ENCODE peak calls at places on chromosomes 4 and X, in ten cellular contexts. N is body of pancreas, C is suprapubic skin, K is tibial artery, Z is IMR-90, U is astrocyte of the cerebellum, P is fibroblast of mammary gland, M is GM12865, G is BJ, D is heart left ventricle. I is an unnamed sample.

GRCh38 chr4:36224969-36225903 is 19.1 kb downstream of the ARAP2 start:
- DNase-seq in Z (no peak), C (no peak), D (no peak), N (peak), U (no peak), P (no peak), K (no peak), G (no peak), M (no peak), I (no peak)

GRCh38 chr4:168221298-168221697 is 97.3 kb downstream of the DDX60 start:
- DNase-seq in U (peak), P (peak), G (peak), K (no peak), Z (peak), N (peak), C (no peak), D (no peak), M (no peak), I (peak)

GRCh38 chrX:129665916-129666644 is 11.3 kb upstream of the APLN start:
- DNase-seq in P (peak), C (no peak), D (no peak), U (peak), N (no peak), Z (peak), M (no peak), G (peak), K (no peak), I (peak)

GRCh38 chr4:148831945-148832344 is 389.7 kb upstream of the NR3C2 start:
- DNase-seq in C (no peak), M (no peak), K (no peak), Z (peak), D (no peak), G (peak), N (no peak), P (peak), U (peak), I (peak)

GRCh38 chr4:4394644-4395043 is 7.7 kb downstream of the NSG1 start:
- DNase-seq in N (no peak), P (peak), C (no peak), D (no peak), Z (peak), M (no peak), G (no peak), U (no peak), K (no peak), I (no peak)

GRCh38 chr4:73780243-73780642 is 39.9 kb downstream of the CXCL8 start:
- DNase-seq in C (no peak), N (no peak), P (no peak), M (no peak), K (no peak), G (no peak), U (no peak), Z (no peak), D (no peak), I (no peak)

GRCh38 chr4:123749408-123749807 is 352.8 kb downstream of the SPRY1 start:
- DNase-seq in U (no peak), C (no peak), K (peak), D (peak), M (no peak), G (no peak), P (no peak), Z (no peak), N (no peak), I (no peak)

GRCh38 chrX:40175416-40176255 is 77.9 kb upstream of the BCOR start:
- DNase-seq in D (peak), Z (no peak), M (peak), G (no peak), C (peak), K (peak), N (peak), U (no peak), P (peak), I (no peak)

GRCh38 chrX:24097741-24098140 is 43.0 kb downstream of the EIF2S3 start:
- DNase-seq in M (no peak), G (no peak), N (no peak), P (peak), K (no peak), U (peak), Z (peak), C (no peak), D (no peak), I (peak)

GRCh38 chr4:69781458-69782418 is 21.3 kb upstream of the SULT1B1 start:
- DNase-seq in U (no peak), N (no peak), G (no peak), M (no peak), D (no peak), Z (no peak), P (no peak), C (no peak), K (no peak), I (no peak)

GRCh38 chrX:261167-261857 is 19.9 kb upstream of the PLCXD1 start:
- DNase-seq in M (no peak), U (no peak), P (peak), C (no peak), N (no peak), D (no peak), G (no peak), K (no peak), Z (peak), I (no peak)

GRCh38 chr4:63717384-63717783 is 691.9 kb downstream of the TECRL start:
- DNase-seq in N (no peak), D (no peak), K (no peak), U (peak), G (no peak), M (peak), Z (no peak), P (no peak), C (no peak), I (no peak)

GRCh38 chr4:7978489-7978888 is 38.8 kb upstream of the AFAP1 start:
- DNase-seq in Z (no peak), U (no peak), N (no peak), P (no peak), K (no peak), C (no peak), D (peak), G (no peak), M (no peak), I (no peak)

GRCh38 chrX:123860506-123860840 is 620 bp downstream of the XIAP start:
- DNase-seq in D (no peak), P (no peak), N (no peak), K (no peak), G (no peak), M (peak), U (no peak), C (no peak), Z (no peak), I (peak)

GRCh38 chr4:140047017-140047640 is 106.9 kb downstream of the MAML3 start:
- DNase-seq in G (no peak), M (no peak), N (peak), K (peak), Z (no peak), D (peak), P (peak), U (peak), C (no peak), I (no peak)

GRCh38 chr4:123997116-123997515 is 600.5 kb downstream of the SPRY1 start:
- DNase-seq in K (no peak), N (no peak), Z (no peak), D (no peak), M (no peak), P (no peak), G (no peak), C (no peak), U (no peak), I (no peak)

GRCh38 chr4:94974773-94975172 is 217.0 kb downstream of the BMPR1B start:
- DNase-seq in Z (peak), C (no peak), M (no peak), U (peak), D (no peak), P (peak), K (no peak), G (no peak), N (no peak), I (peak)

GRCh38 chr4:124105212-124105611 is 607.3 kb downstream of the ANKRD50 start:
- DNase-seq in K (no peak), D (no peak), Z (peak), M (no peak), U (no peak), N (no peak), C (no peak), G (no peak), P (peak), I (peak)

GRCh38 chr4:185127021-185127925 is 15.8 kb upstream of the SLC25A4 start:
- DNase-seq in Z (no peak), G (no peak), P (no peak), N (peak), K (no peak), M (no peak), U (no peak), D (peak), C (no peak), I (no peak)

GRCh38 chr4:13218316-13218958 is 265.7 kb downstream of the RAB28 start:
- DNase-seq in K (no peak), N (no peak), D (no peak), Z (no peak), C (no peak), P (no peak), U (no peak), G (no peak), M (no peak), I (no peak)

GRCh38 chr4:65668201-65669007 is 1.9 kb downstream of the EPHA5 start:
- DNase-seq in G (no peak), C (peak), Z (no peak), U (peak), M (no peak), P (peak), N (peak), D (peak), K (peak), I (peak)

GRCh38 chr4:8841678-8842268 is 29.9 kb downstream of the HMX1 start:
- DNase-seq in C (peak), K (no peak), U (no peak), N (no peak), Z (no peak), D (no peak), G (no peak), P (no peak), M (no peak), I (no peak)

GRCh38 chr4:30865676-30866075 is 145.5 kb downstream of the PCDH7 start:
- DNase-seq in Z (peak), D (no peak), N (no peak), C (no peak), U (no peak), P (peak), G (no peak), M (no peak), K (no peak), I (no peak)

GRCh38 chrX:151042852-151043251 is 59.7 kb downstream of the HMGB3 start:
- DNase-seq in G (no peak), P (no peak), D (no peak), U (no peak), K (no peak), Z (no peak), M (no peak), N (no peak), C (no peak), I (no peak)

GRCh38 chr4:26085581-26085980 is 171.6 kb downstream of the SMIM20 start:
- DNase-seq in Z (no peak), G (no peak), D (no peak), C (no peak), U (no peak), P (no peak), N (no peak), K (no peak), M (no peak), I (no peak)

GRCh38 chr4:158914178-158914577 is 145.4 kb downstream of the FNIP2 start:
- DNase-seq in G (peak), K (no peak), U (peak), N (no peak), M (no peak), D (no peak), Z (peak), C (no peak), P (peak), I (peak)

GRCh38 chr4:137124278-137124932 is 407.9 kb downstream of the PCDH18 start:
- DNase-seq in U (peak), N (peak), Z (peak), C (no peak), M (peak), G (peak), K (no peak), P (peak), D (no peak), I (peak)

GRCh38 chrX:51420610-51421009 is 75.8 kb downstream of the NUDT11 start:
- DNase-seq in N (no peak), G (no peak), M (peak), U (peak), C (no peak), K (no peak), D (no peak), Z (peak), P (peak), I (peak)

GRCh38 chr4:21869978-21870745 is 78.4 kb downstream of the KCNIP4 start:
- DNase-seq in D (no peak), K (no peak), M (no peak), U (no peak), P (no peak), G (no peak), C (no peak), Z (no peak), N (no peak), I (no peak)

GRCh38 chr4:42282081-42282901 is 115.0 kb upstream of the SHISA3 start:
- DNase-seq in G (no peak), D (no peak), U (peak), P (peak), Z (peak), N (peak), M (peak), K (no peak), C (no peak), I (peak)

GRCh38 chr4:99540287-99540939 is 23.4 kb downstream of the TRMT10A start:
- DNase-seq in K (no peak), G (no peak), D (no peak), C (no peak), U (no peak), M (no peak), Z (no peak), P (no peak), N (no peak), I (no peak)

GRCh38 chr4:54255881-54256280 is 26.8 kb downstream of the PDGFRA start:
- DNase-seq in G (no peak), N (no peak), P (peak), K (no peak), Z (peak), C (no peak), U (no peak), M (no peak), D (no peak), I (peak)

GRCh38 chr4:113837397-113837796 is 75.9 kb upstream of the CAMK2D start:
- DNase-seq in N (no peak), Z (peak), C (no peak), G (peak), M (peak), P (peak), U (peak), K (no peak), D (no peak), I (peak)

GRCh38 chr4:15649914-15650545 is 5.1 kb downstream of the FBXL5 start:
- DNase-seq in D (no peak), Z (peak), C (no peak), G (no peak), N (peak), M (peak), U (no peak), K (no peak), P (peak), I (peak)

GRCh38 chr4:2135083-2135482 is 76.0 kb downstream of the NAT8L start:
- DNase-seq in N (no peak), G (no peak), D (no peak), M (peak), P (peak), U (peak), C (no peak), Z (peak), K (no peak), I (peak)

GRCh38 chrX:13090261-13091110 is 46.1 kb upstream of the FAM9C start:
- DNase-seq in M (peak), U (no peak), G (no peak), D (no peak), P (no peak), N (no peak), K (no peak), Z (peak), C (no peak), I (no peak)

GRCh38 chrX:13092455-13092941 is 48.1 kb upstream of the FAM9C start:
- DNase-seq in D (no peak), N (peak), K (no peak), Z (no peak), P (no peak), G (no peak), U (no peak), M (peak), C (no peak), I (no peak)

GRCh38 chrX:13093489-13094140 is 49.2 kb upstream of the FAM9C start:
- DNase-seq in G (no peak), N (no peak), D (no peak), K (no peak), U (no peak), P (no peak), C (no peak), Z (no peak), M (peak), I (no peak)

GRCh38 chrX:13088155-13088485 is 43.7 kb upstream of the FAM9C start:
- DNase-seq in Z (no peak), P (no peak), U (no peak), N (no peak), M (peak), D (no peak), K (no peak), C (no peak), G (no peak), I (no peak)

DNA sequence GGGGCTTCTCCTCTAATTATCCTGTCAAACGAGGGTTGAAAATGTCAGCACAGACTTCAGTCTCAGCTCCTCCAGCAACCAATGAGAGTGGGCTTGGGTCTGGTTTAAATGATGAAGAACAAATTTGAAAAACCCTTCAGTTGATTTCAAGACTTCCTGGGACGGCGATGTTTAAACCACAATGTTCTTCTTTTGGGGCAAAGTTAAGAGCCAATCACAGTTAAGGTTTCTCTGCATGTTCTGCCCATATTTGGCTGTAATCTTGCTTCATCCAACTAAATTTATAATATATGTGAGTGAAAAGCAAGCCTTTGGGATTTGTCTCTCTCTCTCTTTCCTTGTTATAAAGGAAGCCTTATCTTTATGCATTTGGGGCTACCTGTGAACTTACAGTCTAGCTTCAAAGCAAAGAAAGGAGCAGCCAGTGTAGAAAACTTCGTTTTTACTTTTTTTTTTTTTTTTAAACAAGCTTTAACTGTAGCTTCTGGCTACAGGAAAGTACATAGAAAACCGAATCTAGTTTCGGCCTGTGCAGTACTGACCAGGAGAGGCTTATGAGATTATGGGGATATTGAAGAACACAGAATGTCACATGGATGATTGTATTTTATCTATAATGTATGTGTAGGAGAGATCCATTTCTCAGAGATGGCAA is 46.8 kb upstream of the FAM9C start:
- DNase-seq in U (no peak), Z (no peak), M (peak), G (no peak), K (no peak), C (no peak), P (no peak), D (no peak), N (no peak), I (no peak)
- H3K4me3 ChIP-seq in U (no peak), Z (no peak), M (peak), G (no peak), K (no peak), C (no peak), P (no peak), D (no peak), N (no peak), I (no peak)

GRCh38 chr4:145014365-145014764 is 83.6 kb downstream of the ANAPC10 start:
- DNase-seq in G (no peak), N (no peak), M (no peak), D (no peak), K (no peak), C (no peak), P (no peak), Z (no peak), U (no peak), I (no peak)
- TF ChIP-seq CTCF in G (no peak), N (no peak), M (no peak), D (no peak), K (no peak), C (no peak), P (no peak), Z (no peak), U (no peak), I (no peak)

GRCh38 chr4:70836081-70836480 is 3.6 kb downstream of the GRSF1 start:
- DNase-seq in G (no peak), U (no peak), C (no peak), K (no peak), M (no peak), D (no peak), Z (no peak), N (no peak), P (no peak), I (no peak)
- H3K4me3 ChIP-seq in G (no peak), U (no peak), C (no peak), K (no peak), M (no peak), D (no peak), Z (no peak), N (no peak), P (no peak), I (no peak)

GRCh38 chr4:129213692-129214091 is 117.7 kb downstream of the C4orf33 start:
- DNase-seq in U (no peak), K (no peak), G (no peak), Z (no peak), N (no peak), C (no peak), P (no peak), M (no peak), D (no peak), I (no peak)

GRCh38 chr4:129223955-129224354 is 128.0 kb downstream of the C4orf33 start:
- DNase-seq in U (no peak), D (no peak), K (no peak), N (no peak), G (no peak), Z (no peak), C (no peak), M (no peak), P (peak), I (no peak)

GRCh38 chr4:129220254-129220653 is 124.3 kb downstream of the C4orf33 start:
- DNase-seq in M (no peak), Z (no peak), C (no peak), U (no peak), D (no peak), N (no peak), G (no peak), P (no peak), K (no peak), I (no peak)

GRCh38 chr4:129218897-129219296 is 122.9 kb downstream of the C4orf33 start:
- DNase-seq in U (peak), M (no peak), G (no peak), N (no peak), D (no peak), K (no peak), Z (peak), C (no peak), P (no peak), I (no peak)

GRCh38 chr4:129218355-129218754 is 122.4 kb downstream of the C4orf33 start:
- DNase-seq in M (peak), D (no peak), N (no peak), K (no peak), Z (no peak), P (peak), C (no peak), U (no peak), G (no peak), I (no peak)
- TF ChIP-seq CTCF in M (no peak), D (peak), N (no peak), K (peak), Z (no peak), P (peak), C (no peak), U (peak), G (no peak), I (peak)

GRCh38 chrX:13220916-13221315 is 98.9 kb downstream of the ATXN3L start:
- DNase-seq in Z (peak), U (peak), C (no peak), P (peak), K (no peak), G (no peak), N (no peak), M (peak), D (no peak), I (peak)

GRCh38 chrX:13219990-13220764 is 99.7 kb downstream of the ATXN3L start:
- DNase-seq in G (no peak), Z (peak), D (no peak), M (no peak), U (no peak), P (no peak), N (no peak), K (no peak), C (no peak), I (peak)

GRCh38 chrX:13212191-13212651 is 107.6 kb downstream of the ATXN3L start:
- DNase-seq in K (no peak), U (no peak), Z (peak), P (peak), N (no peak), C (no peak), G (no peak), M (no peak), D (no peak), I (peak)

GRCh38 chrX:13216139-13216538 is 103.7 kb downstream of the ATXN3L start:
- DNase-seq in D (no peak), G (no peak), C (no peak), P (peak), Z (peak), K (no peak), U (no peak), M (no peak), N (no peak), I (no peak)

DNA sequence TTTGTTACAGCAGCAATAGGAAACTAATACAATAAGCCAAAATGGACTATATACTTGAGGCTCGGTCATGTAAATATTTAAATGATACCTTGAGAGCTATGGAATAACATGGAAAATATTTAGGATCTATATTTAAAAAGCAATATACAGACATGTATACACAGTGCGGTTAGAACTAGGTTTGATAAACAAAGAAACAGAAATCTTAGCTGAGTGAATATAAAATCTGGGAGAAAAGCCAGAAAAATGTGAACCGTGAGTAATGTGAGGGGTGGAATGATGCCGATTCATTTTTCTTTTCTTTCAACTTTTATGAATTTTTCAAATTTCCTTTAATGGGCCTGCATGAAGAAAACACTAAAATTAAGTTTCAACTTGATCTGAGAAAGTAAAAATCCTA is 104.1 kb downstream of the ATXN3L start:
- DNase-seq in U (no peak), D (no peak), K (no peak), G (no peak), M (no peak), N (no peak), C (no peak), P (peak), Z (peak), I (no peak)
- H3K4me3 ChIP-seq in U (no peak), D (no peak), K (no peak), G (no peak), M (no peak), N (no peak), C (no peak), P (no peak), Z (no peak), I (no peak)

GRCh38 chr4:38324861-38325451 is 339.0 kb upstream of the KLF3 start:
- DNase-seq in P (no peak), G (no peak), D (no peak), U (no peak), K (no peak), N (no peak), Z (no peak), C (no peak), M (no peak), I (no peak)
- TF ChIP-seq CTCF in P (no peak), G (no peak), D (no peak), U (no peak), K (no peak), N (no peak), Z (no peak), C (no peak), M (no peak), I (no peak)

I was measured in AG10803.